ENCODE peak calls at places on chromosome 14, in nine cellular contexts. U is RWPE1, J is T-helper 1 cell, P is GM12865, E is HTR-8/SVneo, B is head of caudate nucleus, Q is NCI-H1092 treated with DMSO at 0.1 percent for 48 hours, C is tibial artery, L is NCI-H1417 treated with DMSO at 0.1 percent for 48 hours. T is an unnamed sample.
A peak's percentile ranks its signal among the peaks of the same experiment; 100 is the strongest.

GRCh38 chr14:103315941-103316340 is 18.1 kb upstream of the EIF5 start:
- DNase-seq in U (no peak), J (no peak), P (no peak), E (no peak), B (no peak), Q (no peak), C (no peak), L (no peak), T (no peak)

GRCh38 chr14:89955022-89955414 is 488 bp upstream of the EFCAB11 start:
- DNase-seq in U (no peak), J (no peak), P (no peak), E (no peak), B (no peak), Q (no peak), C (no peak), L (no peak), T (no peak)

GRCh38 chr14:69716483-69717187 is 50.3 kb upstream of the SRSF5 start:
- DNase-seq in U (peak; percentile 77), J (no peak), P (no peak), E (no peak), B (no peak), Q (no peak), C (no peak), L (no peak), T (no peak)

GRCh38 chr14:58280954-58281787 is 17.2 kb upstream of the ARID4A start:
- DNase-seq in U (peak; percentile 84), J (no peak), P (peak; percentile 22), E (peak; percentile 96), B (peak; percentile 49), Q (no peak), C (no peak), L (no peak), T (no peak)

GRCh38 chr14:73795974-73796373 is 55.7 kb upstream of the PTGR2 start:
- DNase-seq in U (peak; percentile 85), J (no peak), P (no peak), E (peak; percentile 88), B (no peak), Q (no peak), C (no peak), L (no peak), T (no peak)

GRCh38 chr14:30610719-30611388 is 11.3 kb upstream of the SCFD1 start:
- DNase-seq in U (peak; percentile 50), J (no peak), P (peak; percentile 27), E (peak; percentile 22), B (peak; percentile 41), Q (peak; percentile 99), C (no peak), L (no peak), T (no peak)

GRCh38 chr14:73248294-73248868 is 11.1 kb downstream of the PAPLN start:
- DNase-seq in U (no peak), J (no peak), P (peak; percentile 82), E (no peak), B (no peak), Q (no peak), C (no peak), L (no peak), T (no peak)

GRCh38 chr14:100679707-100680438 is 46.8 kb upstream of the DLK1 start:
- DNase-seq in U (no peak), J (no peak), P (no peak), E (no peak), B (no peak), Q (no peak), C (no peak), L (no peak), T (no peak)

GRCh38 chr14:75643985-75644384 is 16.7 kb downstream of the ERG28 start:
- DNase-seq in U (no peak), J (no peak), P (no peak), E (no peak), B (no peak), Q (no peak), C (no peak), L (no peak), T (no peak)

GRCh38 chr14:30264161-30264560 is 294.8 kb upstream of the G2E3 start:
- DNase-seq in U (no peak), J (no peak), P (no peak), E (no peak), B (no peak), Q (no peak), C (no peak), L (no peak), T (no peak)

GRCh38 chr14:69303086-69303485 is 43.1 kb downstream of the GALNT16 start:
- DNase-seq in U (no peak), J (no peak), P (no peak), E (no peak), B (no peak), Q (no peak), C (peak; percentile 11), L (no peak), T (no peak)

GRCh38 chr14:67623114-67623513 is 3.4 kb downstream of the ARG2 start:
- DNase-seq in U (peak; percentile 66), J (no peak), P (no peak), E (no peak), B (no peak), Q (no peak), C (no peak), L (no peak), T (no peak)

GRCh38 chr14:76775159-76775694 is 14.0 kb downstream of the VASH1 start:
- DNase-seq in U (no peak), J (no peak), P (no peak), E (no peak), B (no peak), Q (no peak), C (peak; percentile 56), L (no peak), T (no peak)

GRCh38 chr14:32480337-32480736 is 151.2 kb downstream of the AKAP6 start:
- DNase-seq in U (no peak), J (no peak), P (no peak), E (no peak), B (no peak), Q (no peak), C (no peak), L (no peak), T (no peak)

GRCh38 chr14:59297070-59297766 is 108.8 kb downstream of the DAAM1 start:
- DNase-seq in U (no peak), J (no peak), P (no peak), E (no peak), B (no peak), Q (no peak), C (no peak), L (no peak), T (no peak)

GRCh38 chr14:33884916-33885315 is 66.0 kb downstream of the EGLN3 start:
- DNase-seq in U (no peak), J (no peak), P (no peak), E (no peak), B (no peak), Q (no peak), C (no peak), L (no peak), T (no peak)

GRCh38 chr14:31138301-31138700 is 69.3 kb downstream of the HECTD1 start:
- DNase-seq in U (no peak), J (no peak), P (no peak), E (no peak), B (no peak), Q (no peak), C (no peak), L (no peak), T (no peak)

GRCh38 chr14:50061664-50062437 is 54.5 kb downstream of the VCPKMT start:
- DNase-seq in U (peak; percentile 12), J (peak; percentile 52), P (peak; percentile 95), E (peak; percentile 22), B (no peak), Q (no peak), C (no peak), L (no peak), T (peak; percentile 37)

GRCh38 chr14:23351681-23352505 is 794 bp downstream of the SLC22A17 start:
- DNase-seq in U (no peak), J (no peak), P (no peak), E (no peak), B (no peak), Q (peak; percentile 58), C (no peak), L (no peak), T (no peak)

GRCh38 chr14:67622675-67623074 is 3.0 kb downstream of the ARG2 start:
- DNase-seq in U (peak; percentile 36), J (no peak), P (no peak), E (peak; percentile 91), B (peak; percentile 83), Q (no peak), C (peak; percentile 69), L (no peak), T (no peak)

GRCh38 chr14:64292197-64292596 is 2.0 kb downstream of the ESR2 start:
- DNase-seq in U (no peak), J (no peak), P (no peak), E (no peak), B (no peak), Q (no peak), C (no peak), L (no peak), T (no peak)

GRCh38 chr14:71666579-71667145 is 265.6 kb upstream of the RGS6 start:
- DNase-seq in U (no peak), J (no peak), P (no peak), E (no peak), B (no peak), Q (no peak), C (no peak), L (no peak), T (no peak)

GRCh38 chr14:69850086-69850735 is 29.0 kb upstream of the SMOC1 start:
- DNase-seq in U (no peak), J (no peak), P (no peak), E (no peak), B (no peak), Q (no peak), C (no peak), L (no peak), T (no peak)

GRCh38 chr14:59823190-59823589 is 47.4 kb downstream of the RTN1 start:
- DNase-seq in U (no peak), J (no peak), P (peak; percentile 19), E (no peak), B (no peak), Q (no peak), C (no peak), L (no peak), T (no peak)

GRCh38 chr14:94780536-94781404 is 10.9 kb upstream of the GSC start:
- DNase-seq in U (no peak), J (no peak), P (no peak), E (no peak), B (no peak), Q (no peak), C (no peak), L (no peak), T (no peak)

GRCh38 chr14:66746316-66747006 is 238.5 kb downstream of the GPHN start:
- DNase-seq in U (peak; percentile 26), J (no peak), P (peak; percentile 63), E (peak; percentile 67), B (no peak), Q (no peak), C (no peak), L (no peak), T (no peak)

GRCh38 chr14:101738921-101739320 is 22.6 kb upstream of the PPP2R5C start:
- DNase-seq in U (no peak), J (no peak), P (no peak), E (no peak), B (no peak), Q (no peak), C (no peak), L (no peak), T (no peak)

GRCh38 chr14:95250936-95251335 is 68.8 kb downstream of the CLMN start:
- DNase-seq in U (no peak), J (no peak), P (no peak), E (no peak), B (no peak), Q (no peak), C (no peak), L (no peak), T (no peak)

GRCh38 chr14:58821421-58821820 is 183.7 kb downstream of the DACT1 start:
- DNase-seq in U (peak; percentile 57), J (no peak), P (no peak), E (no peak), B (no peak), Q (no peak), C (no peak), L (no peak), T (no peak)

GRCh38 chr14:81275995-81276698 is 55.4 kb upstream of the GTF2A1 start:
- DNase-seq in U (no peak), J (no peak), P (peak; percentile 15), E (no peak), B (no peak), Q (peak; percentile 8), C (no peak), L (no peak), T (no peak)

GRCh38 chr14:24298892-24299254 is 707 bp downstream of the DHRS1 start:
- DNase-seq in U (peak; percentile 91), J (no peak), P (no peak), E (peak; percentile 18), B (no peak), Q (peak; percentile 15), C (no peak), L (no peak), T (no peak)